ENCODE peak calls at places on chromosome 22, in eight cellular contexts. One of them, this sample, is unnamed. For H3K36me3, the result is how much of the 10 kb centered on the place peaks cover.

GRCh38 chr22:36552300-36552699 is 23.3 kb upstream of the EIF3D start:
- DNase-seq in esophagus squamous epithelium: no peak
- DNase-seq in kidney: no peak
- DNase-seq in MM.1S: no peak
- DNase-seq in CD8-positive, alpha-beta memory T cell: no peak
- DNase-seq in small intestine: no peak
- DNase-seq in heart right ventricle: no peak
- DNase-seq in brain microvascular endothelial cell: no peak
- DNase-seq in this sample: no peak

GRCh38 chr22:36110306-36110791 is 50.2 kb downstream of the APOL3 start:
- DNase-seq in small intestine: no peak
- DNase-seq in kidney: peak
- DNase-seq in esophagus squamous epithelium: no peak
- DNase-seq in CD8-positive, alpha-beta memory T cell: no peak
- DNase-seq in brain microvascular endothelial cell: no peak
- DNase-seq in heart right ventricle: no peak
- DNase-seq in MM.1S: no peak
- DNase-seq in this sample: no peak

GRCh38 chr22:37331811-37332536 is 49.7 kb downstream of the CYTH4 start:
- DNase-seq in MM.1S: no peak
- DNase-seq in CD8-positive, alpha-beta memory T cell: no peak
- DNase-seq in esophagus squamous epithelium: no peak
- DNase-seq in kidney: no peak
- DNase-seq in heart right ventricle: no peak
- DNase-seq in brain microvascular endothelial cell: no peak
- DNase-seq in small intestine: peak
- DNase-seq in this sample: no peak

GRCh38 chr22:29003975-29004646 is 57.5 kb downstream of the C22orf31 start:
- DNase-seq in small intestine: no peak
- DNase-seq in esophagus squamous epithelium: no peak
- DNase-seq in CD8-positive, alpha-beta memory T cell: no peak
- DNase-seq in heart right ventricle: no peak
- DNase-seq in kidney: no peak
- DNase-seq in MM.1S: no peak
- DNase-seq in brain microvascular endothelial cell: no peak
- DNase-seq in this sample: no peak

GRCh38 chr22:26835929-26836528 is 178.6 kb downstream of the MIAT start:
- DNase-seq in small intestine: peak
- DNase-seq in kidney: no peak
- DNase-seq in MM.1S: peak
- DNase-seq in CD8-positive, alpha-beta memory T cell: peak
- DNase-seq in heart right ventricle: no peak
- DNase-seq in esophagus squamous epithelium: no peak
- DNase-seq in brain microvascular endothelial cell: peak
- DNase-seq in this sample: no peak

GRCh38 chr22:12601870-12602779 is 2925.9 kb upstream of the OR11H1 start:
- DNase-seq in MM.1S: no peak
- DNase-seq in kidney: peak
- DNase-seq in heart right ventricle: peak
- DNase-seq in CD8-positive, alpha-beta memory T cell: no peak
- DNase-seq in esophagus squamous epithelium: no peak
- DNase-seq in small intestine: no peak
- DNase-seq in brain microvascular endothelial cell: no peak
- DNase-seq in this sample: peak

GRCh38 chr22:46851941-46852340 is 89.5 kb downstream of the TBC1D22A start:
- DNase-seq in esophagus squamous epithelium: no peak
- DNase-seq in CD8-positive, alpha-beta memory T cell: no peak
- DNase-seq in brain microvascular endothelial cell: no peak
- DNase-seq in kidney: no peak
- DNase-seq in heart right ventricle: no peak
- DNase-seq in MM.1S: no peak
- DNase-seq in small intestine: no peak
- DNase-seq in this sample: no peak

GRCh38 chr22:27772370-27773235 is 29.0 kb downstream of the MN1 start:
- DNase-seq in CD8-positive, alpha-beta memory T cell: no peak
- DNase-seq in kidney: no peak
- DNase-seq in MM.1S: no peak
- DNase-seq in heart right ventricle: no peak
- DNase-seq in brain microvascular endothelial cell: no peak
- DNase-seq in esophagus squamous epithelium: no peak
- DNase-seq in small intestine: no peak
- DNase-seq in this sample: no peak

GRCh38 chr22:23829845-23830372 is 8.9 kb downstream of the DERL3 start:
- DNase-seq in brain microvascular endothelial cell: peak
- DNase-seq in MM.1S: no peak
- DNase-seq in small intestine: no peak
- DNase-seq in CD8-positive, alpha-beta memory T cell: no peak
- DNase-seq in kidney: peak
- DNase-seq in heart right ventricle: no peak
- DNase-seq in esophagus squamous epithelium: no peak
- DNase-seq in this sample: no peak

GRCh38 chr22:30045001-30045887 is 35.0 kb upstream of the HORMAD2 start:
- DNase-seq in small intestine: no peak
- DNase-seq in kidney: no peak
- DNase-seq in MM.1S: no peak
- DNase-seq in brain microvascular endothelial cell: no peak
- DNase-seq in heart right ventricle: no peak
- DNase-seq in esophagus squamous epithelium: no peak
- DNase-seq in CD8-positive, alpha-beta memory T cell: no peak
- DNase-seq in this sample: no peak

GRCh38 chr22:27122561-27122960 is 465.2 kb downstream of the MIAT start:
- DNase-seq in heart right ventricle: no peak
- DNase-seq in small intestine: no peak
- DNase-seq in CD8-positive, alpha-beta memory T cell: no peak
- DNase-seq in brain microvascular endothelial cell: no peak
- DNase-seq in MM.1S: no peak
- DNase-seq in kidney: no peak
- DNase-seq in esophagus squamous epithelium: no peak
- DNase-seq in this sample: no peak

GRCh38 chr22:36017661-36018091 is 10.9 kb downstream of the RBFOX2 start:
- DNase-seq in brain microvascular endothelial cell: no peak
- DNase-seq in MM.1S: no peak
- DNase-seq in small intestine: no peak
- DNase-seq in heart right ventricle: no peak
- DNase-seq in esophagus squamous epithelium: no peak
- DNase-seq in kidney: no peak
- DNase-seq in CD8-positive, alpha-beta memory T cell: no peak
- DNase-seq in this sample: no peak

GRCh38 chr22:31347251-31348008 is 1.3 kb upstream of the PATZ1 start:
- DNase-seq in heart right ventricle: peak
- DNase-seq in kidney: peak
- DNase-seq in CD8-positive, alpha-beta memory T cell: peak
- DNase-seq in MM.1S: peak
- DNase-seq in small intestine: peak
- DNase-seq in brain microvascular endothelial cell: peak
- DNase-seq in esophagus squamous epithelium: no peak
- DNase-seq in this sample: no peak

GRCh38 chr22:32723632-32724031 is 77.9 kb upstream of the TIMP3 start:
- DNase-seq in esophagus squamous epithelium: no peak
- DNase-seq in small intestine: peak
- DNase-seq in heart right ventricle: peak
- DNase-seq in CD8-positive, alpha-beta memory T cell: no peak
- DNase-seq in kidney: peak
- DNase-seq in MM.1S: peak
- DNase-seq in brain microvascular endothelial cell: peak
- DNase-seq in this sample: peak

GRCh38 chr22:43230983-43231723 is 44.2 kb upstream of the TTLL12 start:
- DNase-seq in MM.1S: peak
- DNase-seq in kidney: no peak
- DNase-seq in brain microvascular endothelial cell: peak
- DNase-seq in small intestine: peak
- DNase-seq in heart right ventricle: peak
- DNase-seq in esophagus squamous epithelium: no peak
- DNase-seq in CD8-positive, alpha-beta memory T cell: peak
- DNase-seq in this sample: no peak

DNA sequence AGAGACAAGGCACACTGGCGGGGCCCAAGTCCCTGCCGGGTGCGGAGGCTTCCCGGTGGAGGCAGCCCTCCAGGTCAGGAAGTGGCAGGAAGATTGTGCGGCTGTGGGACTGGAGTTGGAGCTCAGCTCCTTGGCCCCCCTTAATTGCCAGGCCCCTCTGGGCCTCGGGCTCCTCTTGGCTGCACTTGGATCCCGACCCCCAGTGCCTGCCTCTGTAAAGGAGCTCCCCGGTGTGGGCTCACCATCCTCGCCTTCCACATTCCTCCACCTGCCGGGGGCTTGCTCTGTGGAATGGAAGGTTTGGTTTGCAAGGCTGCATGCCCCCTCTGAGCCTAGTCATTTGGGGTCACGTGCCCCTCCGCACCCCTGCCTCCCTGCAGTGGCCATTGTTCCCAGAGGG is 38.1 kb upstream of the COMT start:
- DNase-seq in heart right ventricle: no peak
- DNase-seq in CD8-positive, alpha-beta memory T cell: no peak
- DNase-seq in kidney: no peak
- DNase-seq in MM.1S: no peak
- DNase-seq in small intestine: no peak
- DNase-seq in brain microvascular endothelial cell: no peak
- DNase-seq in esophagus squamous epithelium: no peak
- DNase-seq in this sample: no peak
- H3K27ac ChIP-seq in heart right ventricle: no peak
- H3K27ac ChIP-seq in CD8-positive, alpha-beta memory T cell: no peak
- H3K27ac ChIP-seq in kidney: no peak
- H3K27ac ChIP-seq in MM.1S: no peak
- H3K27ac ChIP-seq in small intestine: no peak
- H3K27ac ChIP-seq in brain microvascular endothelial cell: no peak
- H3K27ac ChIP-seq in esophagus squamous epithelium: no peak
- H3K27ac ChIP-seq in this sample: no peak

DNA sequence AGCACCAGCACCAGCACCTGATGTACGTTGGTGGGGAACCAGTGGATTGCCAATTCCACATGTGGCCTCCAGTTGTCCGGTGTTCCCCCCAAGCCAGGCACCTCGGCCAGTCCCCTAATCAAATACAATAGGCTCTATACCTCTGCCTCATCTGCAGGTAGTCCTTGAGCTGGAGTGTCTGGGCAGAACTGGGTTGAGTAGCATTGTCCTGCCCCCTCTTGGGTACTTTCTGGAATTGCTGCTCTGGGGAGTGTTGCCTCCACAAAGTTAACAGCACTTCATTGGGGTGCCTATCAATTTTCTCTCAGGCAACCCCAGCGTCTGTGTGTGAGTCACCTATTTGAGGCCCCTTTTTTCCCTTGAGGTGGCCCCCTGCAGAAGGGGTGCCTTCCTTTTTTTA is 413.0 kb upstream of the LARGE1 start:
- DNase-seq in MM.1S: no peak
- DNase-seq in kidney: no peak
- DNase-seq in heart right ventricle: no peak
- DNase-seq in esophagus squamous epithelium: no peak
- DNase-seq in small intestine: no peak
- DNase-seq in brain microvascular endothelial cell: no peak
- DNase-seq in CD8-positive, alpha-beta memory T cell: no peak
- DNase-seq in this sample: no peak
- H3K36me3 ChIP-seq in MM.1S: under half
- H3K36me3 ChIP-seq in kidney: under half
- H3K36me3 ChIP-seq in heart right ventricle: under half
- H3K36me3 ChIP-seq in esophagus squamous epithelium: under half
- H3K36me3 ChIP-seq in small intestine: under half
- H3K36me3 ChIP-seq in brain microvascular endothelial cell: under half
- H3K36me3 ChIP-seq in CD8-positive, alpha-beta memory T cell: under half
- H3K36me3 ChIP-seq in this sample: under half

GRCh38 chr22:24973867-24974266 is 21.4 kb downstream of the KIAA1671 start:
- DNase-seq in brain microvascular endothelial cell: no peak
- DNase-seq in heart right ventricle: no peak
- DNase-seq in kidney: no peak
- DNase-seq in small intestine: peak
- DNase-seq in MM.1S: no peak
- DNase-seq in CD8-positive, alpha-beta memory T cell: no peak
- DNase-seq in esophagus squamous epithelium: no peak
- DNase-seq in this sample: no peak

GRCh38 chr22:24975125-24975640 is 22.7 kb downstream of the KIAA1671 start:
- DNase-seq in CD8-positive, alpha-beta memory T cell: no peak
- DNase-seq in esophagus squamous epithelium: no peak
- DNase-seq in kidney: no peak
- DNase-seq in heart right ventricle: no peak
- DNase-seq in brain microvascular endothelial cell: no peak
- DNase-seq in MM.1S: no peak
- DNase-seq in small intestine: no peak
- DNase-seq in this sample: no peak

GRCh38 chr22:24976442-24977218 is 24.1 kb downstream of the KIAA1671 start:
- DNase-seq in CD8-positive, alpha-beta memory T cell: no peak
- DNase-seq in esophagus squamous epithelium: no peak
- DNase-seq in kidney: no peak
- DNase-seq in small intestine: no peak
- DNase-seq in MM.1S: no peak
- DNase-seq in brain microvascular endothelial cell: no peak
- DNase-seq in heart right ventricle: peak
- DNase-seq in this sample: peak

GRCh38 chr22:24977370-24978230 is 25.1 kb downstream of the KIAA1671 start:
- DNase-seq in CD8-positive, alpha-beta memory T cell: no peak
- DNase-seq in esophagus squamous epithelium: no peak
- DNase-seq in kidney: no peak
- DNase-seq in brain microvascular endothelial cell: no peak
- DNase-seq in heart right ventricle: peak
- DNase-seq in small intestine: peak
- DNase-seq in MM.1S: no peak
- DNase-seq in this sample: peak

GRCh38 chr22:24975813-24976341 is 23.4 kb downstream of the KIAA1671 start:
- DNase-seq in kidney: peak
- DNase-seq in small intestine: no peak
- DNase-seq in brain microvascular endothelial cell: no peak
- DNase-seq in heart right ventricle: peak
- DNase-seq in CD8-positive, alpha-beta memory T cell: no peak
- DNase-seq in MM.1S: no peak
- DNase-seq in esophagus squamous epithelium: no peak
- DNase-seq in this sample: no peak
- H3K27ac ChIP-seq in kidney: no peak
- H3K27ac ChIP-seq in small intestine: peak
- H3K27ac ChIP-seq in brain microvascular endothelial cell: no peak
- H3K27ac ChIP-seq in heart right ventricle: peak
- H3K27ac ChIP-seq in CD8-positive, alpha-beta memory T cell: no peak
- H3K27ac ChIP-seq in MM.1S: no peak
- H3K27ac ChIP-seq in esophagus squamous epithelium: peak
- H3K27ac ChIP-seq in this sample: peak

GRCh38 chr22:41650821-41651220 is 29.7 kb downstream of the XRCC6 start:
- DNase-seq in kidney: no peak
- DNase-seq in esophagus squamous epithelium: no peak
- DNase-seq in small intestine: no peak
- DNase-seq in heart right ventricle: no peak
- DNase-seq in brain microvascular endothelial cell: no peak
- DNase-seq in CD8-positive, alpha-beta memory T cell: no peak
- DNase-seq in MM.1S: no peak
- DNase-seq in this sample: no peak
- H3K36me3 ChIP-seq in kidney: under half
- H3K36me3 ChIP-seq in esophagus squamous epithelium: half or more
- H3K36me3 ChIP-seq in small intestine: under half
- H3K36me3 ChIP-seq in heart right ventricle: half or more
- H3K36me3 ChIP-seq in brain microvascular endothelial cell: half or more
- H3K36me3 ChIP-seq in CD8-positive, alpha-beta memory T cell: under half
- H3K36me3 ChIP-seq in MM.1S: under half
- H3K36me3 ChIP-seq in this sample: half or more

GRCh38 chr22:19984851-19985811 is 31.5 kb downstream of the ARVCF start:
- DNase-seq in heart right ventricle: peak
- DNase-seq in CD8-positive, alpha-beta memory T cell: no peak
- DNase-seq in MM.1S: no peak
- DNase-seq in brain microvascular endothelial cell: no peak
- DNase-seq in esophagus squamous epithelium: no peak
- DNase-seq in small intestine: no peak
- DNase-seq in kidney: peak
- DNase-seq in this sample: no peak
- H3K27ac ChIP-seq in heart right ventricle: peak
- H3K27ac ChIP-seq in CD8-positive, alpha-beta memory T cell: no peak
- H3K27ac ChIP-seq in MM.1S: no peak
- H3K27ac ChIP-seq in brain microvascular endothelial cell: no peak
- H3K27ac ChIP-seq in esophagus squamous epithelium: no peak
- H3K27ac ChIP-seq in small intestine: no peak
- H3K27ac ChIP-seq in kidney: no peak
- H3K27ac ChIP-seq in this sample: peak

This sample was measured in RWPE2.